ENCODE peak calls at places on chromosomes 4 and X, in seven cellular contexts. V is H54, B is uterus, O is transverse colon, I is A549, P is GM12892, H is HepG2. N is an unnamed sample.

GRCh38 chr4:113153529-113154101 is 104.2 kb downstream of the ANK2 start:
- DNase-seq in V (no peak), B (no peak), O (no peak), I (no peak), P (no peak), H (peak), N (no peak)

GRCh38 chr4:184805462-184806245 is 20.1 kb downstream of the ACSL1 start:
- DNase-seq in V (no peak), B (no peak), O (peak), I (no peak), P (no peak), H (no peak), N (peak)

GRCh38 chr4:8709050-8709728 is 116.6 kb downstream of the CPZ start:
- DNase-seq in V (no peak), B (peak), O (peak), I (no peak), P (no peak), H (no peak), N (peak)

GRCh38 chr4:183823394-183823793 is 81.7 kb upstream of the STOX2 start:
- DNase-seq in V (peak), B (no peak), O (peak), I (no peak), P (no peak), H (no peak), N (no peak)

GRCh38 chr4:19711871-19712270 is 539.8 kb upstream of the SLIT2 start:
- DNase-seq in V (peak), B (no peak), O (no peak), I (no peak), P (no peak), H (no peak), N (no peak)

GRCh38 chrX:41178201-41178600 is 93.0 kb downstream of the USP9X start:
- DNase-seq in V (no peak), B (no peak), O (no peak), I (no peak), P (no peak), H (no peak), N (no peak)

GRCh38 chr4:8353158-8353495 is 83.6 kb downstream of the HTRA3 start:
- DNase-seq in V (no peak), B (peak), O (no peak), I (no peak), P (no peak), H (no peak), N (peak)

GRCh38 chr4:147811878-147812277 is 80.0 kb downstream of the ARHGAP10 start:
- DNase-seq in V (no peak), B (no peak), O (no peak), I (no peak), P (no peak), H (no peak), N (no peak)

GRCh38 chr4:174358823-174359222 is 75.1 kb downstream of the CEP44 start:
- DNase-seq in V (peak), B (no peak), O (no peak), I (no peak), P (no peak), H (no peak), N (no peak)

GRCh38 chr4:111854494-111855087 is 290.7 kb upstream of the FAM241A start:
- DNase-seq in V (no peak), B (peak), O (peak), I (peak), P (no peak), H (peak), N (no peak)

GRCh38 chrX:19723427-19723826 is 164.0 kb downstream of the SH3KBP1 start:
- DNase-seq in V (no peak), B (no peak), O (no peak), I (peak), P (no peak), H (no peak), N (no peak)

GRCh38 chr4:123939621-123940020 is 543.0 kb downstream of the SPRY1 start:
- DNase-seq in V (peak), B (no peak), O (no peak), I (no peak), P (no peak), H (no peak), N (no peak)

GRCh38 chrX:130091976-130092522 is 18.2 kb downstream of the ELF4 start:
- DNase-seq in V (no peak), B (no peak), O (peak), I (no peak), P (peak), H (peak), N (no peak)

GRCh38 chrX:142978130-142978684 is 47.5 kb upstream of the SPANXN4 start:
- DNase-seq in V (no peak), B (no peak), O (no peak), I (no peak), P (no peak), H (no peak), N (no peak)

GRCh38 chrX:38061335-38061734 is 55.0 kb downstream of the SYTL5 start:
- DNase-seq in V (no peak), B (no peak), O (no peak), I (no peak), P (no peak), H (peak), N (no peak)

GRCh38 chr4:22385615-22386014 is 130.3 kb downstream of the ADGRA3 start:
- DNase-seq in V (peak), B (no peak), O (no peak), I (no peak), P (no peak), H (no peak), N (no peak)

GRCh38 chr4:152328595-152328994 is 207.3 kb downstream of the FBXW7 start:
- DNase-seq in V (no peak), B (no peak), O (no peak), I (no peak), P (no peak), H (no peak), N (no peak)

GRCh38 chrX:42128020-42128419 is 204.7 kb upstream of the CASK start:
- DNase-seq in V (no peak), B (no peak), O (no peak), I (no peak), P (no peak), H (no peak), N (no peak)

GRCh38 chr4:152454398-152455011 is 81.4 kb downstream of the FBXW7 start:
- DNase-seq in V (no peak), B (no peak), O (no peak), I (peak), P (no peak), H (peak), N (no peak)

GRCh38 chr4:153634737-153635353 is 49.2 kb upstream of the TLR2 start:
- DNase-seq in V (no peak), B (no peak), O (no peak), I (peak), P (no peak), H (peak), N (no peak)

GRCh38 chr4:56681158-56681848 is at the start of gene HOPX:
- DNase-seq in V (no peak), B (no peak), O (peak), I (no peak), P (no peak), H (no peak), N (no peak)

GRCh38 chr4:8331567-8331955 is 62.0 kb downstream of the HTRA3 start:
- DNase-seq in V (no peak), B (peak), O (no peak), I (no peak), P (no peak), H (no peak), N (peak)

GRCh38 chrX:68503830-68504229 is 5.0 kb downstream of the YIPF6 start:
- DNase-seq in V (no peak), B (peak), O (no peak), I (no peak), P (no peak), H (no peak), N (no peak)

GRCh38 chrX:79592259-79592658 is 225.1 kb upstream of the ITM2A start:
- DNase-seq in V (no peak), B (no peak), O (no peak), I (no peak), P (no peak), H (no peak), N (no peak)

GRCh38 chr4:2125023-2125422 is 65.9 kb downstream of the NAT8L start:
- DNase-seq in V (no peak), B (no peak), O (no peak), I (no peak), P (no peak), H (no peak), N (no peak)

GRCh38 chr4:85744950-85745349 is 270.0 kb downstream of the ARHGAP24 start:
- DNase-seq in V (no peak), B (no peak), O (no peak), I (no peak), P (no peak), H (no peak), N (no peak)

GRCh38 chr4:118867311-118868067 is 21.2 kb upstream of the SYNPO2 start:
- DNase-seq in V (no peak), B (no peak), O (no peak), I (no peak), P (no peak), H (no peak), N (no peak)

GRCh38 chr4:96504386-96504785 is 664.5 kb downstream of the PDHA2 start:
- DNase-seq in V (no peak), B (no peak), O (no peak), I (no peak), P (no peak), H (no peak), N (no peak)

GRCh38 chr4:54657556-54658313 is at the start of gene KIT:
- DNase-seq in V (peak), B (peak), O (peak), I (no peak), P (peak), H (no peak), N (peak)

DNA sequence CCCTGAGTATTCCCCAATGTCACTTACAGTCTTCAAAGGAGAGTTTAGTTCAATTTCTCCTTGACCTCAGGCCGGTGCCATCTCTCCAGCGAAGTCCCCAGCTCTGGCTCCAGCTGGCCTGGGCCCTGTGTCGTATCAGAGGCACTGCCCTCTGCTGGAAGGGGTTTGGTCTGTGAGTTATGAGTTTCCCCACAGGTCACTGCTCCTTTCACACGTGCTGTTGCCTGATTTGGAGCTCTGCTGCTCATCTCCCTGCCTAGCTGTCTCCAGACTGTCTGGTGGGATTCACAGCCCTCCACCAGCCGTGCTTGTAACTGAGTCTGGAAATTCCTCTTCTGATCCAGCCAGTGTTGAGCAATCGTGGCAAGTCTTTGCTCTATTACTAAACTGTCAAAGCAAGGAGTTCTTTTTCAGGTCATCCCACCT is at the start of gene RAP2C:
- DNase-seq in V (peak), B (peak), O (peak), I (peak), P (peak), H (peak), N (peak)
- TF ChIP-seq POLR2A in V (no peak), B (peak), O (peak), I (no peak), P (no peak), H (no peak), N (no peak)

GRCh38 chr4:139556071-139556734 is at the start of gene SETD7:
- DNase-seq in V (peak), B (peak), O (peak), I (peak), P (peak), H (no peak), N (peak)
- TF ChIP-seq POLR2A in V (peak), B (peak), O (peak), I (peak), P (no peak), H (no peak), N (peak)

DNA sequence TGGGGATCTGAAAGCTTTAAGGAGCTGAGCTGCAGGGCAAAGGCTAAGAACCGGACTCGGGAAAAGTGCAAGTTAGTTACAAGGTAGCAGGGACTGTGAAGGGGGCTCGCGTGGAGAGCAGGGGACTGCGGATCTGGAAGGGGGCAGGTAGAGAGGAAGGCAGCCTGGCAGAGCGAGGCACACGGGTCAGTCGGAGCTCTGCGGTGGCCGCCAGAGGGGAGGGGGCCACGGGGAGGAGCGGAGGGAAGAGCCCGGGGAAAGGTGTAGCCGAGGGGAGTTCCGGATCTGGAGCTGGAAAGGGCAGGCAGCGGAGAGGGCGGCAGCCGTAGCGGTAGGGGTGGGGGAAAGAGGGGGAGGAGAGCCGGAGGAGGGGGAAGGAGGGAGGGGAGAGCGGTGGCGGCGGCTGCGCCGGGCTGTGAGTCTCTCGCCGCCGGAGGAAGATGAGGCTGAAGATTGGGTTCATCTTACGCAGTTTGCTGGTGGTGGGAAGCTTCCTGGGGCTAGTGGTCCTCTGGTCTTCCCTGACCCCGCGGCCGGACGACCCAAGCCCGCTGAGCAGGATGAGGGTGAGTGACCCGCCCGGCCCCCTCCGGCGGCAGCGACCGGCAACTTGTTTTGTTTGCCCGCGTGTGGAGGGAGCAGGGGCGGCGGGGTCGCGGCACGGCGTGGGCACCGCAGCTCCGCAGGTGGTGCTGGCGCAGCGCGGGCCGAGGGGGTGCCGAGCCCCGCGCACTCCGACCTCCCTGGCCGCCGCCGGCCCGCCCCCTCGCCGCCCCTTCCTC is at the start of gene GALNT7:
- DNase-seq in V (peak), B (peak), O (peak), I (peak), P (peak), H (no peak), N (peak)
- TF ChIP-seq POLR2A in V (no peak), B (no peak), O (no peak), I (peak), P (peak), H (no peak), N (no peak)

GRCh38 chr4:187224560-187224959 is 500.9 kb upstream of the FAT1 start:
- DNase-seq in V (no peak), B (no peak), O (no peak), I (no peak), P (no peak), H (no peak), N (no peak)

GRCh38 chr4:187215438-187215837 is 491.8 kb upstream of the FAT1 start:
- DNase-seq in V (no peak), B (no peak), O (no peak), I (no peak), P (no peak), H (no peak), N (no peak)

GRCh38 chr4:187218705-187219245 is 495.1 kb upstream of the FAT1 start:
- DNase-seq in V (no peak), B (no peak), O (no peak), I (no peak), P (no peak), H (no peak), N (no peak)
- TF ChIP-seq POLR2A in V (no peak), B (no peak), O (no peak), I (no peak), P (no peak), H (no peak), N (no peak)

GRCh38 chr4:15001825-15002658 is at the start of gene CPEB2:
- DNase-seq in V (peak), B (peak), O (peak), I (peak), P (peak), H (peak), N (peak)
- TF ChIP-seq POLR2A in V (peak), B (peak), O (peak), I (peak), P (peak), H (no peak), N (peak)

GRCh38 chr4:87387237-87387636 is 3.8 kb downstream of the HSD17B11 start:
- DNase-seq in V (no peak), B (no peak), O (peak), I (no peak), P (no peak), H (no peak), N (no peak)

GRCh38 chr4:87391783-87392054 is 731 bp upstream of the HSD17B11 start:
- DNase-seq in V (no peak), B (no peak), O (no peak), I (no peak), P (no peak), H (no peak), N (no peak)

GRCh38 chr4:87392183-87392582 is 1.2 kb upstream of the HSD17B11 start:
- DNase-seq in V (no peak), B (no peak), O (no peak), I (no peak), P (no peak), H (peak), N (no peak)

GRCh38 chr4:87390931-87391782 is at the start of gene HSD17B11:
- DNase-seq in V (peak), B (peak), O (peak), I (peak), P (peak), H (peak), N (peak)
- TF ChIP-seq POLR2A in V (peak), B (peak), O (peak), I (peak), P (peak), H (peak), N (no peak)

N was measured in suprapubic skin.